ENCODE peak calls at places on chromosomes 12 and 14, in six cellular contexts. X, Y, P, G, Z and W are unnamed samples.

GRCh38 chr12:112798019-112798760 is 6.6 kb downstream of the RPH3A start:
- DNase-seq in Z (no peak), G (no peak), P (no peak), X (no peak), Y (no peak), W (no peak)

GRCh38 chr12:22299294-22299912 is 35.1 kb downstream of the ST8SIA1 start:
- DNase-seq in Y (no peak), Z (no peak), X (peak), P (no peak), G (no peak), W (peak)

GRCh38 chr14:30725763-30726162 is 103.6 kb downstream of the SCFD1 start:
- DNase-seq in Y (no peak), X (no peak), P (no peak), Z (no peak), G (no peak), W (no peak)

GRCh38 chr14:50531595-50532501 is 521 bp downstream of the MAP4K5 start:
- DNase-seq in G (peak), Z (peak), X (peak), Y (peak), P (peak), W (peak)

GRCh38 chr12:86838709-86839108 is 582.5 kb upstream of the MGAT4C start:
- DNase-seq in Y (no peak), X (no peak), G (no peak), P (no peak), Z (no peak), W (no peak)

GRCh38 chr14:100653409-100653808 is 66.2 kb upstream of the BEGAIN start:
- DNase-seq in X (no peak), G (peak), P (no peak), Y (no peak), Z (peak), W (no peak)

GRCh38 chr14:29227631-29228030 is 461.0 kb downstream of the FOXG1 start:
- DNase-seq in Z (no peak), P (no peak), G (no peak), Y (no peak), X (peak), W (no peak)

GRCh38 chr12:120119395-120119973 is 2.9 kb upstream of the RAB35 start:
- DNase-seq in X (no peak), Z (peak), P (no peak), G (peak), Y (no peak), W (peak)

GRCh38 chr12:3604750-3605638 is 114.0 kb downstream of the PRMT8 start:
- DNase-seq in Z (no peak), G (no peak), P (peak), X (no peak), Y (peak), W (peak)

GRCh38 chr14:104294983-104295680 is 156.7 kb downstream of the KIF26A start:
- DNase-seq in P (no peak), Y (peak), G (no peak), X (no peak), Z (no peak), W (no peak)

GRCh38 chr14:51540364-51540763 is 111.3 kb upstream of the FRMD6 start:
- DNase-seq in X (peak), Z (no peak), Y (no peak), P (no peak), G (no peak), W (peak)

GRCh38 chr12:4355843-4356327 is 23.6 kb downstream of the FGF23 start:
- DNase-seq in G (peak), X (peak), Y (no peak), Z (peak), P (peak), W (peak)

GRCh38 chr12:101877816-101878811 is 734 bp downstream of the DRAM1 start:
- DNase-seq in Y (peak), G (peak), X (peak), Z (peak), P (no peak), W (peak)

GRCh38 chr12:67517181-67517887 is 131.2 kb upstream of the DYRK2 start:
- DNase-seq in Z (no peak), P (peak), X (peak), Y (peak), G (no peak), W (peak)

GRCh38 chr12:109931143-109931542 is 31.1 kb downstream of the TCHP start:
- DNase-seq in G (no peak), X (no peak), Z (no peak), Y (no peak), P (no peak), W (no peak)

GRCh38 chr12:90275088-90275487 is 566.5 kb upstream of the ATP2B1 start:
- DNase-seq in G (no peak), Y (no peak), Z (no peak), X (no peak), P (no peak), W (no peak)

GRCh38 chr14:31196839-31197477 is 10.6 kb downstream of the HECTD1 start:
- DNase-seq in Z (no peak), X (no peak), G (no peak), Y (no peak), P (no peak), W (no peak)

GRCh38 chr12:47270782-47271664 is 191.3 kb upstream of the AMIGO2 start:
- DNase-seq in G (peak), Z (no peak), P (no peak), X (peak), Y (no peak), W (peak)

GRCh38 chr12:65779091-65779642 is 45.1 kb upstream of the HMGA2 start:
- DNase-seq in X (peak), Y (no peak), Z (no peak), P (no peak), G (no peak), W (peak)

GRCh38 chr12:26938660-26939185 is 453 bp downstream of the FGFR1OP2 start:
- DNase-seq in Z (no peak), X (no peak), P (no peak), G (peak), Y (peak), W (no peak)